ENCODE peak calls at places on chromosome 13, in nine cellular contexts. K is uterus; Q is heart right ventricle; J is CD4-positive, alpha-beta T cell; V is left ventricle myocardium inferior; M is mammary epithelial cell; B is H9; Z is right lobe of liver; T is tibial artery. R is an unnamed sample.

GRCh38 chr13:46951516-46951915 is 54.7 kb upstream of the HTR2A start:
- DNase-seq in V (no peak), K (no peak), Q (no peak), J (no peak), M (peak; percentile 95), T (no peak), Z (no peak), B (no peak), R (no peak)

GRCh38 chr13:51638497-51638871 is 54.2 kb downstream of the WDFY2 start:
- DNase-seq in B (no peak), M (peak; percentile 43), J (no peak), Q (no peak), K (no peak), T (no peak), Z (no peak), V (no peak), R (no peak)

GRCh38 chr13:29922896-29923295 is 72.5 kb upstream of the UBL3 start:
- DNase-seq in B (no peak), J (no peak), K (no peak), Z (no peak), Q (no peak), T (no peak), M (peak; percentile 60), V (no peak), R (no peak)

GRCh38 chr13:100535401-100536135 is 53.0 kb downstream of the GGACT start:
- DNase-seq in J (no peak), V (no peak), Q (no peak), M (no peak), K (no peak), Z (no peak), T (peak; percentile 53), B (no peak), R (no peak)

GRCh38 chr13:49022472-49023144 is 46.9 kb downstream of the FNDC3A start:
- DNase-seq in M (peak; percentile 19), Z (no peak), B (no peak), T (no peak), V (no peak), K (no peak), J (no peak), Q (no peak), R (no peak)

GRCh38 chr13:44487989-44488388 is 88.1 kb downstream of the TSC22D1 start:
- DNase-seq in T (no peak), M (no peak), J (no peak), B (no peak), V (no peak), Z (no peak), Q (no peak), K (no peak), R (no peak)

GRCh38 chr13:99653526-99653925 is 152.3 kb downstream of the TM9SF2 start:
- DNase-seq in Z (no peak), M (no peak), V (no peak), T (no peak), J (no peak), B (no peak), K (no peak), Q (no peak), R (no peak)

GRCh38 chr13:110875243-110875642 is 39.6 kb downstream of the ANKRD10 start:
- DNase-seq in B (no peak), J (no peak), Z (no peak), V (no peak), Q (no peak), T (no peak), M (no peak), K (no peak), R (no peak)

GRCh38 chr13:110540871-110541525 is 20.5 kb downstream of the RAB20 start:
- DNase-seq in T (no peak), B (no peak), M (no peak), K (no peak), J (no peak), Z (no peak), V (no peak), Q (no peak), R (no peak)

GRCh38 chr13:108495686-108496363 is 133.6 kb upstream of the MYO16 start:
- DNase-seq in T (no peak), B (peak; percentile 59), M (no peak), K (no peak), V (no peak), Z (peak; percentile 51), J (no peak), Q (no peak), R (no peak)

GRCh38 chr13:50126378-50127016 is 111.3 kb downstream of the KCNRG start:
- DNase-seq in V (no peak), T (no peak), J (no peak), Z (no peak), Q (no peak), B (peak; percentile 39), K (no peak), M (no peak), R (peak; percentile 60)

GRCh38 chr13:37944476-37945442 is 75.2 kb upstream of the TRPC4 start:
- DNase-seq in Q (no peak), J (no peak), M (no peak), T (no peak), K (no peak), B (no peak), V (no peak), Z (no peak), R (no peak)

GRCh38 chr13:112972258-112972657 is 3.2 kb downstream of the MCF2L start:
- DNase-seq in B (no peak), T (no peak), J (no peak), Q (no peak), Z (no peak), M (no peak), V (no peak), K (no peak), R (no peak)

GRCh38 chr13:43543331-43543730 is 243.4 kb downstream of the ENOX1 start:
- DNase-seq in K (no peak), M (no peak), T (no peak), Z (no peak), J (no peak), B (no peak), Q (no peak), V (no peak), R (no peak)

GRCh38 chr13:40640845-40641458 is 25.5 kb downstream of the FOXO1 start:
- DNase-seq in J (no peak), Q (no peak), M (peak; percentile 82), T (no peak), Z (no peak), V (no peak), B (no peak), K (no peak), R (no peak)

GRCh38 chr13:95326695-95327094 is 25.4 kb upstream of the ABCC4 start:
- DNase-seq in K (no peak), B (no peak), Z (peak; percentile 73), J (no peak), T (no peak), M (no peak), Q (no peak), V (no peak), R (no peak)

GRCh38 chr13:37070956-37071355 is 11.5 kb upstream of the SUPT20H start:
- DNase-seq in Q (no peak), T (no peak), K (no peak), J (no peak), M (no peak), V (no peak), Z (no peak), B (no peak), R (no peak)

GRCh38 chr13:24648983-24649684 is 31.1 kb upstream of the ATP12A start:
- DNase-seq in B (no peak), Z (no peak), V (no peak), T (no peak), J (no peak), Q (no peak), M (peak; percentile 45), K (no peak), R (no peak)

DNA sequence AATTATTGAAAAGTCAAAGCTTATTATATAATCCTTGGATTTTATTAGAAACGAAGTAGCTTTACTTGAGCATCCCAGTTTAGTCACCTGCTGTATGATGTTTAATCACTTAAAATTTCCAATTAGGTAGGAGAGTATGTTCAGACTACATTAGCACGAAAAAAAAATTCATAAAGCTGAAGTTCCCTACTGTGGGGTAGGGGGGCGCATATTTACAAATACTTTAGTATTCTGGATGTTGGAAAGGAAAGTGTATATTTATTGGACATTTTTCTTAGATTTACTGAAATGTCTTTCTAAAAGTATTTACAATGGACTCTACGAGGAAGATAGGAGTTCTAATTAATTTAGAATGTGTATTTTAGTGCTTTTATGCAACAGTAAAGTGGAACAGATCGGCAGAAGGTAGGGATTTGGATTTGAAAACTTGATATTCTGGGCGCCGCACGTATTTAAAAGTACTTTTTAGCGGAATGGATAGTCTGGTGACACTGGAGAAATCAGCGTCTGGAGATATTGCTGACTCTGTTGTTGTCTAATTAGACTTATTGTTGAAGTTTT is 1.9 kb downstream of the CDK8 start:
- DNase-seq in M (no peak), Q (no peak), Z (no peak), J (no peak), B (no peak), T (no peak), V (no peak), K (no peak), R (no peak)
- TF ChIP-seq CTCF in M (peak; percentile 23), Q (peak; percentile 41), Z (no peak), J (no peak), B (peak; percentile 28), T (no peak), V (peak; percentile 37), K (peak; percentile 8), R (no peak)

GRCh38 chr13:19062019-19062646 is 119.5 kb downstream of the TUBA3C start:
- DNase-seq in Q (no peak), M (no peak), V (no peak), B (no peak), T (no peak), Z (no peak), J (no peak), K (no peak), R (no peak)
- H3K9me3 ChIP-seq in Q (peaks cover 11% of the 10 kb centered on the region), M (peaks cover 46% of the 10 kb centered on the region), V (peaks cover 33% of the 10 kb centered on the region), B (peaks cover 83% of the 10 kb centered on the region), T (no peaks in the 10 kb centered on the region), Z (no peaks in the 10 kb centered on the region), J (peaks cover 6% of the 10 kb centered on the region), K (no peaks in the 10 kb centered on the region), R (peaks cover 85% of the 10 kb centered on the region)

GRCh38 chr13:74024314-74024713 is 109.9 kb downstream of the KLF12 start:
- DNase-seq in K (no peak), B (no peak), V (no peak), T (no peak), M (no peak), Q (no peak), Z (no peak), J (no peak), R (no peak)
- TF ChIP-seq CTCF in K (no peak), B (no peak), V (peak; percentile 27), T (no peak), M (no peak), Q (peak; percentile 30), Z (no peak), J (no peak), R (no peak)

DNA sequence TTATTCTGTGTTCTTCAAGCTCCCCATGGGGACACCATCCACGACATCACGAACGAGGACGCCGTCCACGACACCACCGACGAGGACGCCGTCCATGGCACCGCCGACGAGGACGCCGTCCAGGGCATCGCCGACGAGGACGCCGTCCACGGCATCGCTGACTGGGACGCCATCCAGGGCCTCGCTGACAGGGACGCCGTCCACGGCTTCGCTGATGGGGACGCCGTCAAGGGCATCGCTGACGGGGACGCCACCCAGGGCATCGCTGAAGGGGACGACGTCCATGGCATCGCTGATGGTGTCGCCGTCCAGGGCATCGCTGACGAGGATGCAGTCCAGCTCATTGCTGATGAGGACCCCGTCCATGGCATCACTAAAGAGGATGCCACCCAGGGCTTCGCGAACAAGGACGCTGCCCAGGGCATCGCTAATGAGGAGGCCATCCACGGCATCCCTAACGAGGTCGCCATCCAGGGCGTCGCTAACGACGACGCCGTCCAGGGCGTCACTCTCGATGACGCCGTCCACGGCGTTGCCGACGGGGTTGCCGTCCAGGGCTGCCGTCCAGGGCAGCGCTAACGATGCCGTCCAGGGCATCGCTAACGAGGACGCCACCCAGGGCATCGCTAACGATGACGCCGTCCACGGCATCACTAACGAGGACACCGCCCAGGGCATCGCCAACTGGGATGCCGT is 949.2 kb downstream of the TUBA3C start:
- DNase-seq in V (no peak), K (no peak), Z (no peak), B (no peak), M (no peak), T (no peak), J (no peak), Q (no peak), R (no peak)
- H3K9me3 ChIP-seq in V (no peaks in the 10 kb centered on the region), K (no peaks in the 10 kb centered on the region), Z (no peaks in the 10 kb centered on the region), B (peaks cover 54% of the 10 kb centered on the region), M (peaks cover 46% of the 10 kb centered on the region), T (no peaks in the 10 kb centered on the region), J (no peaks in the 10 kb centered on the region), Q (no peaks in the 10 kb centered on the region), R (peaks cover 62% of the 10 kb centered on the region)

R was measured in mucosa of descending colon.